ENCODE peak calls at places on chromosomes 6 and 20, in seven cellular contexts. T, N, L, O, Y, A and B are unnamed samples.

GRCh38 chr20:1174787-1175186 is 10.0 kb downstream of the TMEM74B start:
- DNase-seq in T (no peak), L (no peak), A (no peak), O (no peak), N (no peak), Y (no peak), B (no peak)

GRCh38 chr6:82396964-82397761 is 33.5 kb downstream of the TPBG start:
- DNase-seq in L (peak), Y (no peak), A (peak), T (no peak), N (no peak), O (peak), B (no peak)

GRCh38 chr6:158560787-158561246 is 926 bp downstream of the TMEM181 start:
- DNase-seq in Y (no peak), O (peak), L (peak), N (peak), T (peak), A (no peak), B (no peak)

GRCh38 chr6:39421383-39422225 is 99.1 kb upstream of the KCNK16 start:
- DNase-seq in N (no peak), O (peak), L (peak), A (no peak), T (no peak), Y (no peak), B (peak)

GRCh38 chr6:89951574-89952360 is 57.5 kb downstream of the GJA10 start:
- DNase-seq in O (no peak), A (no peak), L (peak), Y (no peak), T (peak), N (no peak), B (no peak)

GRCh38 chr6:85580104-85580877 is 13.4 kb downstream of the SNX14 start:
- DNase-seq in Y (no peak), N (no peak), O (no peak), L (peak), A (no peak), T (no peak), B (no peak)

GRCh38 chr20:21048841-21049273 is 57.3 kb downstream of the LINC00237 start:
- DNase-seq in A (no peak), L (peak), Y (peak), T (peak), N (peak), O (peak), B (peak)

GRCh38 chr6:24357336-24358218 is at the start of gene DCDC2:
- DNase-seq in T (peak), Y (no peak), L (peak), A (no peak), O (peak), N (no peak), B (no peak)

GRCh38 chr6:163287626-163288025 is 126.9 kb upstream of the QKI start:
- DNase-seq in L (no peak), O (no peak), Y (no peak), N (no peak), T (no peak), A (no peak), B (no peak)

GRCh38 chr6:157273756-157274088 is 49.6 kb downstream of the TMEM242 start:
- DNase-seq in O (peak), A (no peak), T (peak), L (peak), Y (peak), N (peak), B (no peak)

GRCh38 chr6:83303426-83303825 is 110.3 kb downstream of the RWDD2A start:
- DNase-seq in N (no peak), L (no peak), O (peak), T (no peak), Y (no peak), A (no peak), B (no peak)

GRCh38 chr20:50195524-50196120 is 5.0 kb downstream of the CEBPB start:
- DNase-seq in O (no peak), L (peak), N (no peak), A (no peak), T (no peak), Y (no peak), B (no peak)

GRCh38 chr6:5045417-5045816 is 39.7 kb upstream of the PPP1R3G start:
- DNase-seq in Y (no peak), A (no peak), L (no peak), N (no peak), O (no peak), T (no peak), B (no peak)

GRCh38 chr6:29965873-29966601 is 23.7 kb downstream of the HLA-A start:
- DNase-seq in N (peak), T (peak), O (peak), A (no peak), Y (peak), L (peak), B (no peak)

GRCh38 chr6:98827295-98828159 is 6.8 kb upstream of the POU3F2 start:
- DNase-seq in L (no peak), Y (no peak), N (no peak), A (no peak), O (peak), T (no peak), B (no peak)

GRCh38 chr6:110517601-110518280 is 41.3 kb upstream of the SLC22A16 start:
- DNase-seq in L (peak), Y (no peak), O (no peak), N (no peak), T (no peak), A (no peak), B (peak)

GRCh38 chr20:11810316-11811130 is 107.2 kb upstream of the BTBD3 start:
- DNase-seq in Y (peak), N (no peak), A (no peak), L (peak), O (peak), T (no peak), B (no peak)

GRCh38 chr20:61957961-61958715 is 107.5 kb downstream of the TAF4 start:
- DNase-seq in O (peak), T (no peak), A (no peak), Y (no peak), L (no peak), N (no peak), B (no peak)

GRCh38 chr6:143542915-143543314 is 31.4 kb upstream of the FUCA2 start:
- DNase-seq in O (peak), N (no peak), T (no peak), A (no peak), Y (no peak), L (peak), B (no peak)

GRCh38 chr6:40672118-40672517 is 85.0 kb upstream of the LRFN2 start:
- DNase-seq in N (no peak), O (peak), L (no peak), A (no peak), Y (peak), T (no peak), B (no peak)

GRCh38 chr6:168261234-168261633 is 58.3 kb downstream of the DACT2 start:
- DNase-seq in L (no peak), T (no peak), O (no peak), A (no peak), Y (no peak), N (no peak), B (no peak)

GRCh38 chr6:167547751-167548150 is 222.9 kb downstream of the TTLL2 start:
- DNase-seq in Y (no peak), N (peak), L (no peak), A (no peak), O (no peak), T (no peak), B (no peak)

GRCh38 chr20:19121463-19121862 is 91.0 kb upstream of the SLC24A3 start:
- DNase-seq in T (no peak), L (no peak), N (no peak), O (no peak), Y (no peak), A (no peak), B (peak)

GRCh38 chr6:158706369-158706982 is 56.6 kb downstream of the SYTL3 start:
- DNase-seq in A (no peak), Y (no peak), L (peak), N (peak), T (no peak), O (peak), B (no peak)

GRCh38 chr6:144150673-144151009 is 324 bp downstream of the STX11 start:
- DNase-seq in Y (peak), T (no peak), O (peak), N (peak), A (no peak), L (no peak), B (no peak)

GRCh38 chr6:3013486-3013885 is 13.8 kb downstream of the NQO2 start:
- DNase-seq in T (no peak), O (peak), A (no peak), L (peak), N (peak), Y (no peak), B (no peak)

GRCh38 chr6:129309154-129309553 is 400.8 kb downstream of the ARHGAP18 start:
- DNase-seq in T (no peak), Y (no peak), N (no peak), L (no peak), A (no peak), O (no peak), B (no peak)

GRCh38 chr20:38893485-38894090 is 32.6 kb upstream of the FAM83D start:
- DNase-seq in A (no peak), O (peak), Y (peak), N (peak), L (peak), T (peak), B (no peak)

GRCh38 chr6:28757429-28758045 is 166.2 kb downstream of the TRIM27 start:
- DNase-seq in A (no peak), T (no peak), Y (no peak), L (peak), N (no peak), O (no peak), B (no peak)

GRCh38 chr6:12815884-12816600 is 99.5 kb downstream of the PHACTR1 start:
- DNase-seq in T (no peak), A (no peak), L (no peak), O (no peak), N (no peak), Y (no peak), B (no peak)

GRCh38 chr6:163383912-163384311 is 30.6 kb upstream of the QKI start:
- DNase-seq in O (peak), N (no peak), Y (no peak), T (no peak), L (peak), A (no peak), B (no peak)

GRCh38 chr6:135941275-135941674 is 89.8 kb downstream of the PDE7B start:
- DNase-seq in Y (no peak), T (no peak), L (no peak), N (no peak), A (no peak), O (peak), B (no peak)

GRCh38 chr6:170117111-170117972 is 173.5 kb downstream of the DLL1 start:
- DNase-seq in T (no peak), L (no peak), N (no peak), O (no peak), Y (no peak), A (no peak), B (no peak)

GRCh38 chr6:169885131-169885530 is 133.7 kb downstream of the ERMARD start:
- DNase-seq in A (no peak), N (no peak), T (no peak), L (no peak), Y (no peak), O (no peak), B (no peak)

GRCh38 chr6:152316024-152316423 is 321.1 kb downstream of the SYNE1 start:
- DNase-seq in N (no peak), L (peak), T (no peak), A (no peak), Y (no peak), O (peak), B (no peak)